ENCODE peak calls at places on chromosomes 1 and 21, in six cellular contexts. One of them, this sample, is unnamed.

GRCh38 chr1:116724765-116725375 is 29.4 kb upstream of the CD2 start:
- DNase-seq in GM12865: peak
- DNase-seq in HTR-8/SVneo: peak
- DNase-seq in activated CD4-positive, CD25-positive, alpha-beta regulatory T cell treated with anti-CD3 and anti-CD28 coated beads, Interleukin-2, amount 50 U/mL, for 72 hours: peak
- DNase-seq in endodermal cell: peak
- DNase-seq in H9: no peak
- DNase-seq in this sample: peak

GRCh38 chr1:32967863-32968571 is 3.4 kb upstream of the RNF19B start:
- DNase-seq in GM12865: no peak
- DNase-seq in H9: no peak
- DNase-seq in HTR-8/SVneo: no peak
- DNase-seq in endodermal cell: no peak
- DNase-seq in activated CD4-positive, CD25-positive, alpha-beta regulatory T cell treated with anti-CD3 and anti-CD28 coated beads, Interleukin-2, amount 50 U/mL, for 72 hours: no peak
- DNase-seq in this sample: peak

GRCh38 chr1:59743324-59744108 is 71.2 kb upstream of the HOOK1 start:
- DNase-seq in endodermal cell: no peak
- DNase-seq in HTR-8/SVneo: no peak
- DNase-seq in GM12865: no peak
- DNase-seq in activated CD4-positive, CD25-positive, alpha-beta regulatory T cell treated with anti-CD3 and anti-CD28 coated beads, Interleukin-2, amount 50 U/mL, for 72 hours: no peak
- DNase-seq in H9: no peak
- DNase-seq in this sample: no peak

GRCh38 chr1:27557596-27558340 is 46.2 kb downstream of the AHDC1 start:
- DNase-seq in HTR-8/SVneo: no peak
- DNase-seq in endodermal cell: peak
- DNase-seq in GM12865: no peak
- DNase-seq in H9: peak
- DNase-seq in activated CD4-positive, CD25-positive, alpha-beta regulatory T cell treated with anti-CD3 and anti-CD28 coated beads, Interleukin-2, amount 50 U/mL, for 72 hours: no peak
- DNase-seq in this sample: no peak

GRCh38 chr1:28026329-28026728 is 62.1 kb downstream of the EYA3 start:
- DNase-seq in GM12865: no peak
- DNase-seq in HTR-8/SVneo: no peak
- DNase-seq in activated CD4-positive, CD25-positive, alpha-beta regulatory T cell treated with anti-CD3 and anti-CD28 coated beads, Interleukin-2, amount 50 U/mL, for 72 hours: no peak
- DNase-seq in endodermal cell: no peak
- DNase-seq in H9: no peak
- DNase-seq in this sample: no peak

GRCh38 chr1:11376981-11377583 is 101.9 kb upstream of the DISP3 start:
- DNase-seq in HTR-8/SVneo: no peak
- DNase-seq in H9: no peak
- DNase-seq in GM12865: no peak
- DNase-seq in endodermal cell: no peak
- DNase-seq in activated CD4-positive, CD25-positive, alpha-beta regulatory T cell treated with anti-CD3 and anti-CD28 coated beads, Interleukin-2, amount 50 U/mL, for 72 hours: no peak
- DNase-seq in this sample: no peak

GRCh38 chr1:198794498-198794897 is 155.7 kb downstream of the PTPRC start:
- DNase-seq in activated CD4-positive, CD25-positive, alpha-beta regulatory T cell treated with anti-CD3 and anti-CD28 coated beads, Interleukin-2, amount 50 U/mL, for 72 hours: no peak
- DNase-seq in H9: no peak
- DNase-seq in GM12865: no peak
- DNase-seq in HTR-8/SVneo: peak
- DNase-seq in endodermal cell: no peak
- DNase-seq in this sample: peak

GRCh38 chr1:248631354-248632041 is 3.4 kb downstream of the OR2T11 start:
- DNase-seq in H9: no peak
- DNase-seq in GM12865: no peak
- DNase-seq in HTR-8/SVneo: no peak
- DNase-seq in activated CD4-positive, CD25-positive, alpha-beta regulatory T cell treated with anti-CD3 and anti-CD28 coated beads, Interleukin-2, amount 50 U/mL, for 72 hours: no peak
- DNase-seq in endodermal cell: no peak
- DNase-seq in this sample: no peak

GRCh38 chr1:237258871-237259270 is 216.9 kb downstream of the RYR2 start:
- DNase-seq in HTR-8/SVneo: no peak
- DNase-seq in activated CD4-positive, CD25-positive, alpha-beta regulatory T cell treated with anti-CD3 and anti-CD28 coated beads, Interleukin-2, amount 50 U/mL, for 72 hours: no peak
- DNase-seq in endodermal cell: no peak
- DNase-seq in GM12865: no peak
- DNase-seq in H9: no peak
- DNase-seq in this sample: no peak

GRCh38 chr1:110487676-110488075 is 31.3 kb downstream of the KCNA10 start:
- DNase-seq in H9: no peak
- DNase-seq in activated CD4-positive, CD25-positive, alpha-beta regulatory T cell treated with anti-CD3 and anti-CD28 coated beads, Interleukin-2, amount 50 U/mL, for 72 hours: no peak
- DNase-seq in HTR-8/SVneo: no peak
- DNase-seq in GM12865: no peak
- DNase-seq in endodermal cell: no peak
- DNase-seq in this sample: no peak

GRCh38 chr1:47582891-47583608 is 145.2 kb downstream of the FOXD2 start:
- DNase-seq in H9: peak
- DNase-seq in HTR-8/SVneo: no peak
- DNase-seq in GM12865: no peak
- DNase-seq in activated CD4-positive, CD25-positive, alpha-beta regulatory T cell treated with anti-CD3 and anti-CD28 coated beads, Interleukin-2, amount 50 U/mL, for 72 hours: no peak
- DNase-seq in endodermal cell: peak
- DNase-seq in this sample: no peak

GRCh38 chr1:211830330-211831142 is at the start of gene LPGAT1:
- DNase-seq in activated CD4-positive, CD25-positive, alpha-beta regulatory T cell treated with anti-CD3 and anti-CD28 coated beads, Interleukin-2, amount 50 U/mL, for 72 hours: peak
- DNase-seq in HTR-8/SVneo: peak
- DNase-seq in endodermal cell: peak
- DNase-seq in GM12865: peak
- DNase-seq in H9: peak
- DNase-seq in this sample: peak

GRCh38 chr21:37087188-37087587 is 14.1 kb downstream of the TTC3 start:
- DNase-seq in activated CD4-positive, CD25-positive, alpha-beta regulatory T cell treated with anti-CD3 and anti-CD28 coated beads, Interleukin-2, amount 50 U/mL, for 72 hours: no peak
- DNase-seq in endodermal cell: no peak
- DNase-seq in GM12865: no peak
- DNase-seq in HTR-8/SVneo: peak
- DNase-seq in H9: no peak
- DNase-seq in this sample: peak

GRCh38 chr1:113860891-113861290 is 10.6 kb downstream of the PTPN22 start:
- DNase-seq in activated CD4-positive, CD25-positive, alpha-beta regulatory T cell treated with anti-CD3 and anti-CD28 coated beads, Interleukin-2, amount 50 U/mL, for 72 hours: no peak
- DNase-seq in GM12865: no peak
- DNase-seq in endodermal cell: no peak
- DNase-seq in HTR-8/SVneo: peak
- DNase-seq in H9: no peak
- DNase-seq in this sample: peak

This sample was measured in GM23248.